ENCODE peak calls at places on chromosome 6, in nine cellular contexts. A is HCT116, D is GM23338, F is endothelial cell of umbilical vein, Q is mammary epithelial cell, Z is PC-9, C is H1, J is PC-3, B is neural progenitor cell. R is an unnamed sample.

GRCh38 chr6:169650959-169651292 is 50.9 kb downstream of the WDR27 start:
- DNase-seq in D (no peak), F (no peak), C (no peak), B (no peak), J (no peak), Z (no peak), Q (no peak), A (no peak), R (no peak)

GRCh38 chr6:20319520-20320357 is 81.9 kb upstream of the E2F3 start:
- DNase-seq in F (no peak), Z (no peak), B (no peak), A (no peak), C (no peak), D (no peak), Q (no peak), J (no peak), R (no peak)

GRCh38 chr6:45592991-45593390 is 215.3 kb upstream of the SUPT3H start:
- DNase-seq in B (no peak), J (no peak), Q (no peak), A (no peak), Z (no peak), D (no peak), C (no peak), F (no peak), R (no peak)

GRCh38 chr6:49336514-49337131 is 126.4 kb downstream of the MMUT start:
- DNase-seq in Z (no peak), D (peak), Q (peak), A (no peak), C (no peak), F (peak), B (no peak), J (no peak), R (peak)

GRCh38 chr6:145137425-145137824 is 597.9 kb downstream of the EPM2A start:
- DNase-seq in C (no peak), Z (no peak), F (peak), A (no peak), Q (no peak), J (peak), B (no peak), D (peak), R (no peak)

GRCh38 chr6:150243620-150244314 is 100.9 kb downstream of the PPP1R14C start:
- DNase-seq in Z (no peak), A (no peak), D (no peak), B (no peak), C (no peak), F (no peak), J (no peak), Q (no peak), R (no peak)

GRCh38 chr6:108838101-108838717 is 10.0 kb upstream of the ARMC2 start:
- DNase-seq in Q (no peak), F (no peak), D (peak), B (peak), Z (no peak), A (no peak), J (peak), C (no peak), R (peak)

GRCh38 chr6:84204011-84204410 is 23.4 kb downstream of the CEP162 start:
- DNase-seq in Z (no peak), F (no peak), J (no peak), A (no peak), B (no peak), Q (no peak), C (no peak), D (no peak), R (no peak)

GRCh38 chr6:125519367-125519766 is 217.6 kb upstream of the HDDC2 start:
- DNase-seq in B (no peak), F (no peak), Q (no peak), J (peak), D (no peak), Z (no peak), C (no peak), A (no peak), R (no peak)

GRCh38 chr6:160013987-160014868 is 45.3 kb downstream of the IGF2R start:
- DNase-seq in J (no peak), A (no peak), C (no peak), Z (no peak), D (no peak), B (no peak), Q (no peak), F (no peak), R (no peak)

GRCh38 chr6:8434727-8435092 is 635 bp downstream of the SLC35B3 start:
- DNase-seq in B (no peak), C (no peak), F (no peak), Z (no peak), Q (no peak), D (no peak), A (no peak), J (no peak), R (no peak)

GRCh38 chr6:54266400-54266923 is 41.8 kb upstream of the TINAG start:
- DNase-seq in B (peak), J (no peak), D (peak), A (no peak), F (no peak), Q (no peak), Z (no peak), C (no peak), R (no peak)

GRCh38 chr6:7542065-7542877 is 800 bp downstream of the DSP start:
- DNase-seq in Z (peak), Q (no peak), J (peak), B (peak), C (no peak), F (peak), D (peak), A (no peak), R (peak)

GRCh38 chr6:26312096-26312463 is 52.9 kb upstream of the BTN3A2 start:
- DNase-seq in F (no peak), C (no peak), A (no peak), J (peak), B (no peak), D (no peak), Z (no peak), Q (peak), R (no peak)

GRCh38 chr6:7731289-7731688 is 5.4 kb downstream of the BMP6 start:
- DNase-seq in J (peak), A (no peak), B (no peak), Z (no peak), F (peak), C (no peak), D (no peak), Q (no peak), R (no peak)

GRCh38 chr6:131861356-131861755 is 53.5 kb downstream of the ENPP1 start:
- DNase-seq in J (no peak), B (no peak), D (no peak), A (no peak), C (no peak), F (no peak), Z (no peak), Q (no peak), R (no peak)

GRCh38 chr6:30937265-30937664 is 3.5 kb upstream of the MUCL3 start:
- DNase-seq in A (no peak), J (no peak), B (no peak), Z (no peak), D (no peak), Q (no peak), C (no peak), F (no peak), R (no peak)

GRCh38 chr6:109978174-109979032 is at the start of gene GPR6:
- DNase-seq in Z (peak), B (peak), D (peak), C (no peak), F (peak), Q (peak), J (peak), A (no peak), R (peak)

GRCh38 chr6:5103250-5103649 is 18.1 kb downstream of the PPP1R3G start:
- DNase-seq in D (no peak), Z (no peak), J (no peak), F (no peak), Q (no peak), A (no peak), B (no peak), C (no peak), R (no peak)

GRCh38 chr6:133817460-133818047 is 71.4 kb upstream of the TCF21 start:
- DNase-seq in C (peak), F (no peak), J (peak), B (peak), D (peak), A (peak), Q (no peak), Z (no peak), R (peak)

GRCh38 chr6:42783177-42783875 is 1.5 kb downstream of the BICRAL start:
- DNase-seq in J (peak), F (peak), Z (peak), D (peak), Q (peak), A (no peak), C (no peak), B (peak), R (peak)

GRCh38 chr6:1607236-1607556 is 2.5 kb upstream of the FOXC1 start:
- DNase-seq in D (no peak), F (no peak), A (no peak), C (no peak), B (no peak), Q (no peak), Z (no peak), J (no peak), R (no peak)
- TF ChIP-seq EZH2 in D (no peak), F (no peak), A (no peak), C (no peak), B (no peak), Q (no peak), Z (no peak), J (no peak), R (no peak)

GRCh38 chr6:34350100-34350936 is 42.2 kb downstream of the NUDT3 start:
- DNase-seq in J (peak), B (no peak), D (no peak), Q (no peak), F (no peak), A (no peak), Z (no peak), C (no peak), R (no peak)
- H3K4me2 ChIP-seq in J (no peak), B (no peak), D (no peak), Q (no peak), F (no peak), A (no peak), Z (no peak), C (no peak), R (no peak)

GRCh38 chr6:37177083-37177949 is 7.4 kb downstream of the PIM1 start:
- DNase-seq in B (no peak), D (peak), A (no peak), F (no peak), C (no peak), Q (no peak), J (no peak), Z (no peak), R (no peak)
- TF ChIP-seq CTCF in B (no peak), D (peak), A (no peak), F (no peak), C (no peak), Q (no peak), J (no peak), Z (no peak), R (no peak)

GRCh38 chr6:158668707-158669103 is 18.9 kb downstream of the SYTL3 start:
- DNase-seq in B (no peak), F (no peak), D (no peak), Z (no peak), J (no peak), A (no peak), C (no peak), Q (no peak), R (no peak)

GRCh38 chr6:158669145-158670035 is 19.5 kb downstream of the SYTL3 start:
- DNase-seq in D (no peak), F (no peak), B (no peak), C (no peak), J (no peak), A (no peak), Q (peak), Z (no peak), R (no peak)

GRCh38 chr6:158666637-158667359 is 16.9 kb downstream of the SYTL3 start:
- DNase-seq in A (no peak), D (no peak), B (no peak), Q (no peak), C (no peak), Z (peak), J (no peak), F (no peak), R (no peak)

GRCh38 chr6:158665332-158665731 is 15.5 kb downstream of the SYTL3 start:
- DNase-seq in J (no peak), F (no peak), Q (no peak), C (no peak), B (no peak), A (no peak), D (no peak), Z (no peak), R (no peak)

DNA sequence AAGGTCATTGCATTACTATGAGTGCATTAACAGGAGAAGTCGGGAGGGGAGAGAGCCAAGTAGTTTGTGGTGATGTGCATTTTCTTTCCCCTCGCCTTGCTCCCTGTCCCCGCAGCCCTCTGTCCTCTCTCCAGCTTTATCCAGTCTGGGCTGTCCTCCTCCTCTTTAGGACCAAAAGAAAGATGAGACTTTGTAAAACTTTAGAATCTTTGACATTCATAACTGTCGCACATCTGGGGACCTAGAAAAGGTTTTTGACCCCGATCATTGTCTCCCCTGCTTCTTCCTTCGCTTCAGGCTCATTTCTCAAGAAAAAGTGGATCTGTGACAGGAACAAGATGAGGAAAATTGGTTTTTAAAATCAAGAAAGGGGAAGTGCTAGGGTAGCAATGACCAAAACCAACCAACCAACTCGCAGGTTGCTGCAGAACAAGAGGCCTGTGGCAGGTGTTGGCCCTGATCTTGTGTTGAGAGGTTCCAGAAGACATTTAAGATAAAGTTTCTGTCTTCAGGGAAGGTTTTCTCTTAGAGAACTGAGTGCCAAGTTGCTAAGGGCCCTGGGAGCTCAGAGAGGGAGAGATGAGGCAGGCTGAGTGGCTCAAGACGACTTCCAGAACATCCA is 17.6 kb downstream of the SYTL3 start:
- DNase-seq in D (no peak), F (no peak), C (no peak), Z (no peak), Q (no peak), J (no peak), A (no peak), B (no peak), R (no peak)
- TF ChIP-seq EZH2 in D (no peak), F (no peak), C (no peak), Z (no peak), Q (no peak), J (no peak), A (no peak), B (no peak), R (no peak)

GRCh38 chr6:135193221-135193620 is 12.1 kb downstream of the MYB start:
- DNase-seq in B (no peak), D (no peak), C (no peak), F (no peak), Q (no peak), J (no peak), Z (no peak), A (no peak), R (no peak)
- H3K4me2 ChIP-seq in B (no peak), D (no peak), C (no peak), F (no peak), Q (no peak), J (no peak), Z (no peak), A (no peak), R (no peak)

GRCh38 chr6:152993431-152993830 is 9.1 kb downstream of the MTRF1L start:
- DNase-seq in D (peak), Q (no peak), J (no peak), C (no peak), A (peak), B (no peak), F (no peak), Z (no peak), R (no peak)
- TF ChIP-seq CTCF in D (peak), Q (peak), J (peak), C (peak), A (peak), B (peak), F (no peak), Z (no peak), R (no peak)